ENCODE peak calls at places on chromosomes 11 and 22, in five cellular contexts. One of them, this sample, is unnamed.

GRCh38 chr11:613369-613968 is 2.3 kb downstream of the IRF7 start:
- DNase-seq in Peyer's patch: peak
- DNase-seq in foreskin fibroblast: peak
- DNase-seq in SK-N-SH: peak
- DNase-seq in pancreas: peak
- DNase-seq in this sample: no peak

GRCh38 chr22:34161724-34162123 is 241.4 kb upstream of the LARGE1 start:
- DNase-seq in Peyer's patch: no peak
- DNase-seq in SK-N-SH: no peak
- DNase-seq in foreskin fibroblast: no peak
- DNase-seq in pancreas: no peak
- DNase-seq in this sample: no peak

GRCh38 chr11:113286001-113286400 is 28.4 kb upstream of the TTC12 start:
- DNase-seq in Peyer's patch: no peak
- DNase-seq in foreskin fibroblast: no peak
- DNase-seq in SK-N-SH: no peak
- DNase-seq in pancreas: no peak
- DNase-seq in this sample: no peak

GRCh38 chr11:3894128-3894731 is 38.8 kb downstream of the STIM1 start:
- DNase-seq in SK-N-SH: no peak
- DNase-seq in Peyer's patch: peak
- DNase-seq in foreskin fibroblast: peak
- DNase-seq in pancreas: no peak
- DNase-seq in this sample: no peak

GRCh38 chr11:130094614-130095013 is 24.9 kb downstream of the APLP2 start:
- DNase-seq in SK-N-SH: no peak
- DNase-seq in foreskin fibroblast: no peak
- DNase-seq in Peyer's patch: no peak
- DNase-seq in pancreas: no peak
- DNase-seq in this sample: no peak

GRCh38 chr11:128246364-128247234 is 340.8 kb downstream of the ETS1 start:
- DNase-seq in foreskin fibroblast: peak
- DNase-seq in pancreas: no peak
- DNase-seq in SK-N-SH: peak
- DNase-seq in Peyer's patch: no peak
- DNase-seq in this sample: peak

GRCh38 chr11:46418751-46419150 is 27.2 kb upstream of the CHRM4 start:
- DNase-seq in pancreas: no peak
- DNase-seq in foreskin fibroblast: no peak
- DNase-seq in Peyer's patch: no peak
- DNase-seq in SK-N-SH: no peak
- DNase-seq in this sample: no peak

GRCh38 chr22:43376765-43377485 is 33.8 kb upstream of the SCUBE1 start:
- DNase-seq in SK-N-SH: no peak
- DNase-seq in Peyer's patch: peak
- DNase-seq in foreskin fibroblast: no peak
- DNase-seq in pancreas: peak
- DNase-seq in this sample: no peak

GRCh38 chr11:93740802-93741093 is 547 bp downstream of the TAF1D start:
- DNase-seq in Peyer's patch: peak
- DNase-seq in foreskin fibroblast: peak
- DNase-seq in pancreas: peak
- DNase-seq in SK-N-SH: peak
- DNase-seq in this sample: no peak

GRCh38 chr11:72631806-72632731 is 42.2 kb downstream of the PDE2A start:
- DNase-seq in pancreas: peak
- DNase-seq in SK-N-SH: peak
- DNase-seq in Peyer's patch: no peak
- DNase-seq in foreskin fibroblast: no peak
- DNase-seq in this sample: no peak

GRCh38 chr11:117923773-117924172 is 5.4 kb downstream of the TMPRSS13 start:
- DNase-seq in pancreas: no peak
- DNase-seq in Peyer's patch: no peak
- DNase-seq in foreskin fibroblast: no peak
- DNase-seq in SK-N-SH: no peak
- DNase-seq in this sample: no peak

GRCh38 chr22:49627217-49628181 is 200.2 kb downstream of the BRD1 start:
- DNase-seq in pancreas: no peak
- DNase-seq in SK-N-SH: no peak
- DNase-seq in Peyer's patch: no peak
- DNase-seq in foreskin fibroblast: no peak
- DNase-seq in this sample: no peak

DNA sequence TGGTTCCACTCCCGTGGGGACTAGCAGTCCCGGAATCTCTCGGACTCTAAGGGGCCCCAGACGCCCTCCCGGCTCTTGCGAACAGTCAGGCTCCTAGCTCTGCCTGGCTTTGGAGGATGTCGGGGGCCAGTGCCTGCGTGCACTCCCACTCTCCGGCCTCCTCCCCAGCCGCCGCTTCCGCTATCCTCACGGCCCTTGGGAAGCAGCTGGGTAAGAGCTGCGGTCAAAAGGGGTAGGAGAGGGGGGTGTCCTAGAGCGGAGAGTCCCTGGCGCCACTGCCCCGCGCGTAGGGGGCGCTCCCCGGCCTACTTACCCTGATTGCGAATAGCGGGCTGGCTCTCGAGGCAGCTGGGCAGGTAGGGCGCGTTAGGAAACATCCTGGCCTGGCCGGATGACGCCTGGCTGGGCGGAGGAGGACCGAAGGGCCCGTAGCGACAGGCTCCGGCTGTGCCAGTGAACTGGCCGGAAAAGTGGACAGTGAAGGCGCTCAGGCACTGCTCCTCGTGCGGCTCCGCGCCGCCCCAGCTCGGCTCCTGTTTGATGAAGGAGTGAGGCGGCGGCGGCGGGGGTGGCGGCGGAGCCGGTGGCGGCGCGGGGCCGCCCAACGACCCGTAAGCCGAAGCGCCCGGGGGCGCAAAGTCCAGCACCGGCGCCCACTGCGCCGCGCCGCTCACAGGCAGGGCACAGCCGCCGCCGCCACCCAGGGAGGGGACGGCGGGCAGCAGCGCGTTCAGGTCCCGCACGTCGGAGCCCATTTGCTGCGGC is 770 bp downstream of the WT1 start:
- DNase-seq in pancreas: no peak
- DNase-seq in Peyer's patch: no peak
- DNase-seq in foreskin fibroblast: no peak
- DNase-seq in SK-N-SH: peak
- DNase-seq in this sample: no peak
- TF ChIP-seq CTCF in pancreas: no peak
- TF ChIP-seq CTCF in Peyer's patch: no peak
- TF ChIP-seq CTCF in foreskin fibroblast: no peak
- TF ChIP-seq CTCF in SK-N-SH: no peak
- TF ChIP-seq CTCF in this sample: no peak

DNA sequence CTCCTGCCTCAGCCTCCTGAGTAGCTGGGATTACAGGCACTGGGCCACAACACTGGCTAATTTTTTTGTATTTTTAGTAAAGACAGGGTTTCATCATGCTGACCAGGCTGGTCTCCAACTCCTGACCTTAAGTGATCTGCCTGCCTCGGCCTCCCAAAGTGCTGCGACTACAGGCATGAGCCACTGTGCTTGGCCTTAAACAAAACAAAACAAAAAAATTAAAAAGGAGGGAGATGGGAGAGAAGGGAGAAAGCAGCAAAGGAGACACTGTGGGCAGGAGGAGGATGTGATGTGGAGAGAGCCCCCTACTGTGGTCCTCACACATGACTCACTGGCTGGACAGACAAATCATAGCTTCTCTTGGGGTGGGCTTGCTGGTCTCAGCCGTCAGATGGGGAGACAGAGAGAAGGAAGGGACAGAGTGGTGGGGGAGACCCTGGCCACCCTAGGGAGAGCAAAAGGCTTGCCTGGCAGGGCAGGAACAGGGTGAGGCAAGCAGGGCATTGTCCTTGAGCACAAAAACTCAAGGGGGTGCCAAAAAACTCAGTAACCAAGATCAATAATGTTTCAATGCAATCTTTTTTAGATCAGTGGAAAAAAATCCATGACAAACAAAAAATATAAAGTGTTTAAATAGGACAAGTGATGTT is 31.6 kb downstream of the TPST2 start:
- DNase-seq in foreskin fibroblast: peak
- DNase-seq in SK-N-SH: no peak
- DNase-seq in pancreas: peak
- DNase-seq in Peyer's patch: no peak
- DNase-seq in this sample: no peak
- H3K4me3 ChIP-seq in foreskin fibroblast: no peak
- H3K4me3 ChIP-seq in SK-N-SH: no peak
- H3K4me3 ChIP-seq in pancreas: no peak
- H3K4me3 ChIP-seq in Peyer's patch: no peak
- H3K4me3 ChIP-seq in this sample: no peak

DNA sequence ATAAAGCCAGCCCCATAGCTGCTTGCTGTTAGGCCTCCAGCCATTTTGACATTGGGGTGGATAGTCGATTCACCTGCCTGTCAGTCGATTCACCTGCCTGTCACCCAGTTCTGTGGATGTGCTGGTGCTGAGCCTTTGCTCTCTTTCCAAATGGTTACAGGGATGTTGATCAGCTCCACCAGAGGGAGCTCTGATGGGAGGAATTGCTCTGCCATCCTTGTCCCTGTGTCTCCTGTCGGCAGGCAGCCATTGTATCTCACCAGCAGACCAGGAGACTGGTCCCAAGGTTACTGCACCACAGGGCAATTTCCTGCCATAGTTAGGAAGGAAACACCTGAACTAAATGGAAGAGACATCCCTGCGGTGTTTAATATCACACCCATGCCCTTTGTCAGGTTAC is 6.1 kb downstream of the MPEG1 start:
- DNase-seq in Peyer's patch: peak
- DNase-seq in SK-N-SH: peak
- DNase-seq in foreskin fibroblast: peak
- DNase-seq in pancreas: peak
- DNase-seq in this sample: no peak
- TF ChIP-seq CTCF in Peyer's patch: peak
- TF ChIP-seq CTCF in SK-N-SH: peak
- TF ChIP-seq CTCF in foreskin fibroblast: peak
- TF ChIP-seq CTCF in pancreas: peak
- TF ChIP-seq CTCF in this sample: peak

GRCh38 chr11:111512296-111513239 is at the start of gene BTG4:
- DNase-seq in pancreas: no peak
- DNase-seq in Peyer's patch: no peak
- DNase-seq in foreskin fibroblast: peak
- DNase-seq in SK-N-SH: peak
- DNase-seq in this sample: no peak
- H3K4me3 ChIP-seq in pancreas: peak
- H3K4me3 ChIP-seq in Peyer's patch: peak
- H3K4me3 ChIP-seq in foreskin fibroblast: peak
- H3K4me3 ChIP-seq in SK-N-SH: no peak
- H3K4me3 ChIP-seq in this sample: peak

DNA sequence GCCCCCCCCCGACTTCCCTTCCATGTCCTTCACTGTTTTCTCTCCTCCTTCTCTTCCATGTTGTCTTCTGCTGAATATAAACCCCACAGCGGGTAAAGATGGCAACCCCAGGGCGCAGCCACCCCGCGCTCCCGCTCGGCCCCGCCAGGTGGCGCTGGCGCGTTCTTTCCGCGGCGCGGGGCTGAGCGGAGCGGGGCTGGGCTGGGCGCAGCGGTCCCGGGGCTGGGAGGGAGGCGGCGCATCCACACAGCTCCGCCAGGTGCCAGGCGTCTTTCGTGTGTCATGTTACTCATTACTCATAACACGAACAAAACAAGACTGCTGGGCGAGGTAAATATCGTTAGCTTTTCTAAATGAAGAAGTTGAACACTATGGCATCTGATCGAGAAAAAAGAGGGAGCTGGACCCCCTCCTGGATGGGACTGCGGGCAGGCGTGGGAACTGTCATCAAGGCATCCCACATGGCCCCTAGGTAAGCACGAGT is 321.2 kb downstream of the NTM start:
- DNase-seq in pancreas: no peak
- DNase-seq in foreskin fibroblast: peak
- DNase-seq in SK-N-SH: peak
- DNase-seq in Peyer's patch: no peak
- DNase-seq in this sample: no peak
- TF ChIP-seq CTCF in pancreas: peak
- TF ChIP-seq CTCF in foreskin fibroblast: peak
- TF ChIP-seq CTCF in SK-N-SH: peak
- TF ChIP-seq CTCF in Peyer's patch: peak
- TF ChIP-seq CTCF in this sample: peak

GRCh38 chr22:21856868-21857267 is 10.6 kb downstream of the MAPK1 start:
- DNase-seq in foreskin fibroblast: no peak
- DNase-seq in SK-N-SH: no peak
- DNase-seq in pancreas: no peak
- DNase-seq in Peyer's patch: no peak
- DNase-seq in this sample: no peak
- H3K4me3 ChIP-seq in foreskin fibroblast: no peak
- H3K4me3 ChIP-seq in SK-N-SH: no peak
- H3K4me3 ChIP-seq in pancreas: no peak
- H3K4me3 ChIP-seq in Peyer's patch: no peak
- H3K4me3 ChIP-seq in this sample: no peak

GRCh38 chr22:20127869-20128618 is 3.6 kb upstream of the ZDHHC8 start:
- DNase-seq in pancreas: no peak
- DNase-seq in SK-N-SH: no peak
- DNase-seq in Peyer's patch: no peak
- DNase-seq in foreskin fibroblast: no peak
- DNase-seq in this sample: no peak

GRCh38 chr22:20130319-20130718 is 1.3 kb upstream of the ZDHHC8 start:
- DNase-seq in pancreas: no peak
- DNase-seq in Peyer's patch: no peak
- DNase-seq in foreskin fibroblast: no peak
- DNase-seq in SK-N-SH: no peak
- DNase-seq in this sample: no peak

GRCh38 chr22:20128619-20128901 is 3.0 kb upstream of the ZDHHC8 start:
- DNase-seq in SK-N-SH: no peak
- DNase-seq in foreskin fibroblast: no peak
- DNase-seq in pancreas: no peak
- DNase-seq in Peyer's patch: no peak
- DNase-seq in this sample: no peak

GRCh38 chr22:20129747-20130014 is 1.9 kb upstream of the ZDHHC8 start:
- DNase-seq in pancreas: no peak
- DNase-seq in Peyer's patch: no peak
- DNase-seq in foreskin fibroblast: no peak
- DNase-seq in SK-N-SH: no peak
- DNase-seq in this sample: no peak

GRCh38 chr22:20128902-20129746 is 2.5 kb upstream of the ZDHHC8 start:
- DNase-seq in Peyer's patch: peak
- DNase-seq in SK-N-SH: no peak
- DNase-seq in pancreas: no peak
- DNase-seq in foreskin fibroblast: peak
- DNase-seq in this sample: no peak
- TF ChIP-seq CTCF in Peyer's patch: peak
- TF ChIP-seq CTCF in SK-N-SH: peak
- TF ChIP-seq CTCF in pancreas: no peak
- TF ChIP-seq CTCF in foreskin fibroblast: peak
- TF ChIP-seq CTCF in this sample: peak

DNA sequence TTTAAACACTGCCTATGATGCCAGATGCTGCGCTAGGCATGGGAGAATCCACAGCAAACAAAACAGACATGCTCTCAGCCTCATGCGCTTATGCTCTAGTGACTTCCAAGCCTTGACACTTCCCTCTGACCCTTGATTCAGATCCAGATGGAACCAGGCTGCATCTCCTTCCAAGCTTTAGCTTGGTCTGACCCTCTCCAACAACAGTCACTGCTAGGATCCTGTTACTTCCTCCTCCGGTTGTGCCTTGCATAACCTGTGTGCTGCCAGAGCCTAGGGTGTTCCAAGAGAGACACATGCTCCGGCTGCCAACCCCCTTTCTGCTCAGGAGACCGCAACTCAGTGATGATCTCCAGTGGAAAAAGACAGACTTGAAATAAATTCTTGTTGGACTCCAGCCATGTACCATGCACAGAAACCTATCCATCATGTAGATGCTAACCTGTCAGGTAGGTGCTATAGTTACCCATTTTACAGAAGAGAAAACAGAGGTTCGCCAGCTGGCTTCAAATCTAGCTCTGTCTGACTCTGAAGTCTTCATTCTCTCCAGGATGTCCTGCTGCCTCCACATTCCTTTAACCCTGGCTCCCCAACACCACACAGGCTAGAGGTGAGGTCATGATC is 136.3 kb upstream of the TEAD1 start:
- DNase-seq in pancreas: no peak
- DNase-seq in SK-N-SH: peak
- DNase-seq in Peyer's patch: no peak
- DNase-seq in foreskin fibroblast: peak
- DNase-seq in this sample: no peak
- H3K4me3 ChIP-seq in pancreas: no peak
- H3K4me3 ChIP-seq in SK-N-SH: no peak
- H3K4me3 ChIP-seq in Peyer's patch: no peak
- H3K4me3 ChIP-seq in foreskin fibroblast: no peak
- H3K4me3 ChIP-seq in this sample: no peak